ENCODE peak calls at places on chromosomes 6 and 20, in nine cellular contexts. Y, R, G, T, D, K, L, H and B are unnamed samples.

GRCh38 chr20:17036546-17036945 is 190.3 kb upstream of the PCSK2 start:
- DNase-seq in Y (no peak), R (no peak), G (no peak), T (no peak), D (no peak), K (no peak), L (no peak), H (no peak), B (no peak)

GRCh38 chr20:12241065-12241464 is 323.4 kb downstream of the BTBD3 start:
- DNase-seq in Y (no peak), R (no peak), G (no peak), T (no peak), D (no peak), K (peak), L (no peak), H (no peak), B (no peak)

GRCh38 chr6:166565084-166565651 is 21.3 kb downstream of the RAMACL start:
- DNase-seq in Y (no peak), R (no peak), G (no peak), T (no peak), D (no peak), K (no peak), L (no peak), H (peak), B (no peak)

GRCh38 chr6:155380666-155381332 is 66.5 kb upstream of the TFB1M start:
- DNase-seq in Y (no peak), R (no peak), G (no peak), T (no peak), D (no peak), K (no peak), L (no peak), H (no peak), B (no peak)

GRCh38 chr6:19399406-19399805 is 437.8 kb upstream of the ID4 start:
- DNase-seq in Y (no peak), R (no peak), G (no peak), T (no peak), D (peak), K (no peak), L (no peak), H (no peak), B (no peak)

GRCh38 chr6:2746557-2747061 is 4.1 kb downstream of the MYLK4 start:
- DNase-seq in Y (no peak), R (no peak), G (no peak), T (no peak), D (peak), K (no peak), L (no peak), H (peak), B (no peak)

GRCh38 chr6:156061958-156062661 is 606.5 kb upstream of the NOX3 start:
- DNase-seq in Y (no peak), R (no peak), G (no peak), T (no peak), D (no peak), K (no peak), L (no peak), H (no peak), B (no peak)

GRCh38 chr6:108592371-108593337 is 31.9 kb downstream of the FOXO3 start:
- DNase-seq in Y (no peak), R (peak), G (peak), T (peak), D (peak), K (peak), L (no peak), H (peak), B (peak)

GRCh38 chr6:25041676-25042598 is 106.2 kb upstream of the RIPOR2 start:
- DNase-seq in Y (no peak), R (no peak), G (no peak), T (peak), D (no peak), K (no peak), L (no peak), H (no peak), B (no peak)

GRCh38 chr6:25171301-25171700 is 107.9 kb upstream of the CARMIL1 start:
- DNase-seq in Y (no peak), R (no peak), G (no peak), T (no peak), D (no peak), K (no peak), L (no peak), H (no peak), B (no peak)

GRCh38 chr20:13813910-13814309 is 29.1 kb downstream of the NDUFAF5 start:
- DNase-seq in Y (no peak), R (no peak), G (no peak), T (no peak), D (no peak), K (no peak), L (no peak), H (no peak), B (no peak)

GRCh38 chr6:150248300-150248699 is 105.5 kb downstream of the PPP1R14C start:
- DNase-seq in Y (no peak), R (no peak), G (no peak), T (peak), D (no peak), K (no peak), L (no peak), H (no peak), B (no peak)

GRCh38 chr6:7086488-7086887 is 21.3 kb upstream of the RREB1 start:
- DNase-seq in Y (no peak), R (peak), G (no peak), T (peak), D (peak), K (no peak), L (no peak), H (peak), B (peak)

GRCh38 chr6:126539022-126539421 is 199.1 kb downstream of the CENPW start:
- DNase-seq in Y (no peak), R (no peak), G (no peak), T (no peak), D (peak), K (no peak), L (no peak), H (no peak), B (no peak)

GRCh38 chr6:124927806-124928205 is 34.4 kb upstream of the RNF217 start:
- DNase-seq in Y (no peak), R (no peak), G (no peak), T (no peak), D (peak), K (no peak), L (no peak), H (no peak), B (no peak)

GRCh38 chr6:27864906-27865883 is 47.0 kb downstream of the OR2B2 start:
- DNase-seq in Y (peak), R (peak), G (peak), T (peak), D (peak), K (peak), L (peak), H (peak), B (peak)

GRCh38 chr6:148959511-148959910 is 212.7 kb downstream of the UST start:
- DNase-seq in Y (no peak), R (no peak), G (no peak), T (no peak), D (no peak), K (no peak), L (no peak), H (no peak), B (no peak)

GRCh38 chr20:54177378-54177777 is 3.6 kb upstream of the CYP24A1 start:
- DNase-seq in Y (no peak), R (no peak), G (no peak), T (no peak), D (no peak), K (no peak), L (no peak), H (no peak), B (no peak)

GRCh38 chr20:54643761-54644160 is 168.4 kb downstream of the DOK5 start:
- DNase-seq in Y (peak), R (no peak), G (no peak), T (no peak), D (peak), K (no peak), L (no peak), H (no peak), B (no peak)

GRCh38 chr6:28982476-28983266 is 22.4 kb downstream of the ZNF311 start:
- DNase-seq in Y (no peak), R (no peak), G (peak), T (peak), D (peak), K (peak), L (no peak), H (no peak), B (no peak)

GRCh38 chr6:52539607-52540006 is 37.3 kb downstream of the TRAM2 start:
- DNase-seq in Y (no peak), R (no peak), G (no peak), T (no peak), D (peak), K (no peak), L (no peak), H (no peak), B (no peak)

GRCh38 chr20:6623989-6624388 is 143.5 kb upstream of the BMP2 start:
- DNase-seq in Y (no peak), R (peak), G (no peak), T (peak), D (no peak), K (no peak), L (no peak), H (no peak), B (no peak)

GRCh38 chr20:40941023-40941655 is 87.5 kb upstream of the TOP1 start:
- DNase-seq in Y (no peak), R (no peak), G (no peak), T (peak), D (peak), K (no peak), L (no peak), H (no peak), B (no peak)

GRCh38 chr6:108565091-108565766 is 4.5 kb downstream of the FOXO3 start:
- DNase-seq in Y (no peak), R (no peak), G (no peak), T (peak), D (no peak), K (no peak), L (no peak), H (no peak), B (peak)

GRCh38 chr6:130503146-130503545 is 137.3 kb downstream of the TMEM200A start:
- DNase-seq in Y (no peak), R (no peak), G (no peak), T (no peak), D (peak), K (no peak), L (no peak), H (no peak), B (no peak)

GRCh38 chr20:38217791-38218565 is 42.6 kb downstream of the KIAA1755 start:
- DNase-seq in Y (no peak), R (no peak), G (no peak), T (no peak), D (peak), K (no peak), L (no peak), H (no peak), B (no peak)

GRCh38 chr6:11805259-11806053 is 26.9 kb upstream of the ADTRP start:
- DNase-seq in Y (no peak), R (peak), G (no peak), T (no peak), D (no peak), K (no peak), L (no peak), H (no peak), B (no peak)

DNA sequence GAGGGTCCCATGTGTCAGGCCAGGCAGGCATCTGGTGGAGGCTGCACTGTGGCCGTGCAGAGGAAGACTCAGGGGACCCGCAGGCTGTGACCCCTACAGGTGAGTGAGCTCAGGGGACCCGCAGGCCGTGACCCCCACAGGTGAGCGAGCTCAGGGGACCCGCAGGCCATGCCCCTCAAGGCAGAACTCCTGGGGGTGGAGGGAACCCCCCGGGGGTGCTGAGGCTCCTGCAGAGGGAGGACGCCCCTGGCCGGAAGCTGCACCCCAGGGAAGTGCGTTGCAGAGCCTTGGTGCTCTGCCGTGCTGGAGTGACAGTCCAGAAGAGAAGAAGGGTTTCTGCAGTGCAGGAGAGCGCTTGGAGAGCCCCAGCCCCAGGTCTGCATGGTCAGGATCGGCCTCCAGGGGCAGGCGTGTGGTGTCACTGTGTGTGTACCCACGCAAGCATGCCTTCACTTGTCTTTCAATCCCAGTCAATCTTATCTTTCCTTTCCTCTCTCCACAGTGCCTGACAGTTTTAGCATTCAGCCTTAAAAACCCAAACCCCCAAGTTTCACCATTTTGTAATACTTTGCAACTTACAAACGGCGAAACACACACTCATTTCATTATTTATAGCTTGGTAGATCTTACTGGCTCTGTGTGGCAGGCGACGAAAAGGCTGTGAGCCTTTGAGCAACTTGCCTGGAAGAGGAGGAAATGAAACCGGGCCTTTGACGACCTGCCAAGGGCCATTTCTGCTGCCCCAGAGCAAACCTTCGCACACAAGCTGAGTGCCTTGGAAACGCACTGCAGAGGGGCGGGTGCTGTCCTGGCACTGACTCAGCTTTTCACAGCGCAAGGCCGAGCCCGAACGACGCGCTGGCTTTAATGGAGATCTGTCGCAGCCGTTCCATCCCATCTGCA is 101.4 kb upstream of the AGPAT4 start:
- DNase-seq in Y (peak), R (peak), G (peak), T (peak), D (no peak), K (peak), L (no peak), H (peak), B (no peak)
- TF ChIP-seq CTCF in Y (no peak), R (no peak), G (peak), T (no peak), D (peak), K (no peak), L (peak), H (peak), B (no peak)

GRCh38 chr20:19659468-19659867 is 98.6 kb upstream of the RIN2 start:
- DNase-seq in Y (no peak), R (no peak), G (no peak), T (peak), D (no peak), K (no peak), L (no peak), H (no peak), B (no peak)

GRCh38 chr20:19658137-19658536 is 99.9 kb upstream of the RIN2 start:
- DNase-seq in Y (no peak), R (no peak), G (no peak), T (peak), D (no peak), K (no peak), L (no peak), H (peak), B (peak)

GRCh38 chr20:19660808-19661378 is 97.2 kb upstream of the RIN2 start:
- DNase-seq in Y (no peak), R (no peak), G (no peak), T (no peak), D (no peak), K (no peak), L (no peak), H (no peak), B (no peak)

GRCh38 chr20:19661717-19662637 is 96.1 kb upstream of the RIN2 start:
- DNase-seq in Y (peak), R (peak), G (peak), T (peak), D (peak), K (peak), L (peak), H (peak), B (peak)

GRCh38 chr20:19662638-19662995 is 95.4 kb upstream of the RIN2 start:
- DNase-seq in Y (no peak), R (no peak), G (no peak), T (no peak), D (no peak), K (no peak), L (no peak), H (no peak), B (no peak)
- TF ChIP-seq CTCF in Y (no peak), R (no peak), G (no peak), T (no peak), D (no peak), K (no peak), L (no peak), H (no peak), B (no peak)

GRCh38 chr20:63579017-63579705 is 5.1 kb upstream of the HELZ2 start:
- DNase-seq in Y (no peak), R (no peak), G (no peak), T (no peak), D (no peak), K (no peak), L (no peak), H (no peak), B (no peak)

GRCh38 chr20:63578224-63579016 is 4.4 kb upstream of the HELZ2 start:
- DNase-seq in Y (no peak), R (no peak), G (no peak), T (no peak), D (no peak), K (no peak), L (no peak), H (no peak), B (no peak)

GRCh38 chr20:63577317-63577894 is 3.4 kb upstream of the HELZ2 start:
- DNase-seq in Y (peak), R (no peak), G (no peak), T (no peak), D (no peak), K (peak), L (no peak), H (peak), B (no peak)

GRCh38 chr20:63582382-63583063 is 8.5 kb upstream of the HELZ2 start:
- DNase-seq in Y (no peak), R (no peak), G (no peak), T (no peak), D (no peak), K (no peak), L (no peak), H (no peak), B (no peak)

DNA sequence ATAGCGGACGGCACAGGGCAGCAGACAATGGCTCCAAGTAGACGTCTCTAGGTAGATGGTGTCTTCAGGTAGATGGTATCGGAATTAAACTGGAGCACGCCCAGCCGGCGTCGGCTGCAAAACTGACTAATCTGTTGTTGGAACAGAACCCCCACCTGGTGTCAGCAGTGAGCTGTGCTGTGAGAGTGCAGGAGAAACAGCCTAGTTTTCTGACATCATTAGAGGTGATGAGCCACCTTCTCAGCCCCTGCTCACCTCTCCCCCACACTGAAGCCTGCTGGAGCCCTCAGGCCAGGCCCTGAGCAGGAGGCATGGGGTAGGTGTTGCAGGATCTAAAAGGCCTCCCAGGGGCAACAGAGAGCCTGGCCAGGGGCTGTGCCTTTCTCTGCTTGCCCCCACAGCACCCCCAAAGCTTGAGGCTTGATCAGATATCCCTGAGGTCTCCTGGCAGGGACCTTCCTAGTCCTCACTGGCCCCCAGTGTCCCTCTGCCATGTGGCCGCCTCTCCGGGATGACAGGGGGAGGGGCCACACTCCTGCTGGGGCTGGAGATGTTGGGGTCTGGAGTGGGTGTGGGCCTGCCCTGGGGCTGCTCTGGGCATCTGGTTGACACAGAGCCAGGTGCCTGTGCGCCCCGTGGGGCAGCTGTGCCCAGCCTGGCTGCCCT is 6.9 kb upstream of the HELZ2 start:
- DNase-seq in Y (no peak), R (no peak), G (peak), T (peak), D (peak), K (peak), L (no peak), H (no peak), B (peak)
- TF ChIP-seq CTCF in Y (no peak), R (peak), G (peak), T (peak), D (peak), K (no peak), L (peak), H (no peak), B (peak)

DNA sequence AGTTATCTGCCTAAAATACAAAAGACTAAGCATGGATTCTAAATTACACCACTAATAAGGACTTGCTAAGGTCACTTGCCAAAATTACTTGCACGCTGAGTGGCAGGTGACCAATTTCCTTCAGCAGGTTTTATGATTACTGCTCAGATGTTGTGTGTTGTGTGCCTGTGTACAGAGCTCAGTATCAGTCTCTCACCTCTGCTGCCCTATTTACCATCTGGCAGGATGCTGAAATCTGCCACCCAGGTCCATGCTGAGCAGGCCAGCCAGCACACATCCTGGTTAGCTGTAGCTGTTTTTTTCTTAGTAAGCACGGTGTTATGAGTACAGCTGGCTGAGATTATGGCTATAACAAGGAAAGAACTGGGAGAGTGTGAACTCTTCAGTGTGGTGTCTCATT is 34.0 kb downstream of the ELOVL4 start:
- DNase-seq in Y (no peak), R (peak), G (peak), T (no peak), D (no peak), K (no peak), L (no peak), H (no peak), B (no peak)
- TF ChIP-seq CTCF in Y (no peak), R (no peak), G (no peak), T (no peak), D (no peak), K (no peak), L (no peak), H (no peak), B (no peak)

GRCh38 chr20:60271597-60271996 is 313.4 kb downstream of the CDH26 start:
- DNase-seq in Y (no peak), R (no peak), G (no peak), T (no peak), D (peak), K (no peak), L (no peak), H (no peak), B (no peak)
- TF ChIP-seq CTCF in Y (no peak), R (no peak), G (peak), T (no peak), D (no peak), K (no peak), L (peak), H (peak), B (no peak)